ENCODE peak calls at places on chromosomes 16 and 17, in ten cellular contexts. One of them, this sample, is unnamed.

GRCh38 chr16:77898671-77899211 is 110.4 kb downstream of the VAT1L start:
- DNase-seq in upper lobe of left lung: no peak
- DNase-seq in HL-60: no peak
- DNase-seq in CD8-positive, alpha-beta T cell: no peak
- DNase-seq in thoracic aorta: no peak
- DNase-seq in BJ: no peak
- DNase-seq in AG04450: peak; percentile 81
- DNase-seq in tibial artery: no peak
- DNase-seq in breast epithelium: no peak
- DNase-seq in A549: no peak
- DNase-seq in this sample: no peak

GRCh38 chr17:57338257-57338919 is 82.1 kb downstream of the MSI2 start:
- DNase-seq in HL-60: peak; percentile 27
- DNase-seq in BJ: no peak
- DNase-seq in AG04450: no peak
- DNase-seq in thoracic aorta: no peak
- DNase-seq in CD8-positive, alpha-beta T cell: no peak
- DNase-seq in breast epithelium: no peak
- DNase-seq in A549: no peak
- DNase-seq in tibial artery: no peak
- DNase-seq in upper lobe of left lung: no peak
- DNase-seq in this sample: no peak

GRCh38 chr17:70521821-70522256 is 352.5 kb downstream of the KCNJ2 start:
- DNase-seq in HL-60: no peak
- DNase-seq in breast epithelium: no peak
- DNase-seq in CD8-positive, alpha-beta T cell: no peak
- DNase-seq in thoracic aorta: no peak
- DNase-seq in AG04450: no peak
- DNase-seq in tibial artery: no peak
- DNase-seq in upper lobe of left lung: no peak
- DNase-seq in BJ: no peak
- DNase-seq in A549: no peak
- DNase-seq in this sample: no peak

GRCh38 chr17:4852504-4853075 is 19.4 kb downstream of the MINK1 start:
- DNase-seq in tibial artery: no peak
- DNase-seq in A549: no peak
- DNase-seq in thoracic aorta: no peak
- DNase-seq in HL-60: no peak
- DNase-seq in breast epithelium: no peak
- DNase-seq in CD8-positive, alpha-beta T cell: no peak
- DNase-seq in upper lobe of left lung: no peak
- DNase-seq in AG04450: peak; percentile 38
- DNase-seq in BJ: no peak
- DNase-seq in this sample: no peak

GRCh38 chr17:72219136-72219823 is 98.5 kb downstream of the SOX9 start:
- DNase-seq in thoracic aorta: no peak
- DNase-seq in tibial artery: no peak
- DNase-seq in HL-60: no peak
- DNase-seq in AG04450: no peak
- DNase-seq in upper lobe of left lung: no peak
- DNase-seq in BJ: no peak
- DNase-seq in CD8-positive, alpha-beta T cell: no peak
- DNase-seq in A549: no peak
- DNase-seq in breast epithelium: no peak
- DNase-seq in this sample: peak; percentile 39

GRCh38 chr17:55540414-55541091 is 29.3 kb upstream of the SMIM36 start:
- DNase-seq in A549: peak; percentile 38
- DNase-seq in thoracic aorta: no peak
- DNase-seq in breast epithelium: no peak
- DNase-seq in CD8-positive, alpha-beta T cell: no peak
- DNase-seq in upper lobe of left lung: no peak
- DNase-seq in HL-60: no peak
- DNase-seq in AG04450: no peak
- DNase-seq in tibial artery: no peak
- DNase-seq in BJ: peak; percentile 27
- DNase-seq in this sample: no peak

GRCh38 chr16:87945351-87946042 is 5.7 kb upstream of the BANP start:
- DNase-seq in AG04450: no peak
- DNase-seq in upper lobe of left lung: no peak
- DNase-seq in thoracic aorta: no peak
- DNase-seq in BJ: no peak
- DNase-seq in CD8-positive, alpha-beta T cell: no peak
- DNase-seq in tibial artery: peak; percentile 91
- DNase-seq in A549: no peak
- DNase-seq in breast epithelium: peak; percentile 92
- DNase-seq in HL-60: no peak
- DNase-seq in this sample: no peak

GRCh38 chr16:49602201-49603041 is 228.8 kb downstream of the C16orf78 start:
- DNase-seq in HL-60: no peak
- DNase-seq in tibial artery: peak; percentile 64
- DNase-seq in thoracic aorta: no peak
- DNase-seq in BJ: no peak
- DNase-seq in A549: no peak
- DNase-seq in upper lobe of left lung: peak; percentile 67
- DNase-seq in CD8-positive, alpha-beta T cell: no peak
- DNase-seq in AG04450: no peak
- DNase-seq in breast epithelium: no peak
- DNase-seq in this sample: no peak

DNA sequence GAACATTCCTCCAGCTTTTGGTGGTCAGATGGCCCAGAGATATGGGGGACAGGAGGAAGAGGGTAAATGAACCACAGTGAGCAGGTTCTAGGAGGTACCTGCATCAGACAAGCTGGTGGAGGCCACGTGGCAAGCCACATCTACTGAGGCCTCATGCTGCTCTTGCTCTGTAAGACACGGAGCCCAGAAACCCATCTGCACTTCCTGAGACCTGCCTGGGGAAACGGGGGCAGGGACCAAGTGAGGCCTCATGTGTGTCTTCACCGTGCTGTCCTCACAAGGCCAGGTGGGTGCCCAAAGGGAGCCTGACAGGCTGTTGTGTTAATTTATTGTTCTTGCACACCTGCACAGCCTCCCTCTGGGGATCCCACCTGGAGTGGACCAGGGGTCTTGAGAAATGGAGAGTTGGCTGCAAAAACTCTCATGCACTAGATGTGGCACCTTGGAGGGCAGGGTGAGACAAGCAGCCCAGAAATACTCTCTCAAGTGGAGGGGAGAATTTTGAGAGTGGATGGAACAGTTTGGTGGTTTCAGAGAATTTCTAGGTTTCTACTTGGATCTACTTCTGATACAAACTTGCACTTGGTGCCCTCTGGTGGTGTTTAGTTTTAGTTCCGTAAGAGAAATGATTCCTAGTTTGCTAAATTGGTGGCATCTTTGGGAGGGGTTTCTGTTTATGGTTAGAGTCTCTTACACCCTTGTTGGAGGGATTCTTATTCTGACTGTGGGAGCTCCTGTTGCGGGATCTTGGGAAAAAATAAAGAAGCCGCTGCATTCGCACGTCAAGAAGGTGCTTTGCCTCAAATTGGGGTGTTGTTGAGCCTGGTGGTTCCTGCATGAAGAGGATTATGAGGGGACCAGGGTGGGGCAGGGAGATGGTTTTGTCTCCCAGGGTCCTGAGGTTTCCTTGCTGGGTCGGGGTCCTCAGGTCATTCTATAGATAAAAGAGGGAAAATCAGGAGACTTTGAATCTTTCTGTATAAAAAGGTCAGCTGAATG is 47.5 kb downstream of the SLC6A2 start:
- DNase-seq in A549: peak; percentile 18
- DNase-seq in BJ: no peak
- DNase-seq in thoracic aorta: no peak
- DNase-seq in HL-60: no peak
- DNase-seq in AG04450: peak; percentile 41
- DNase-seq in upper lobe of left lung: no peak
- DNase-seq in CD8-positive, alpha-beta T cell: no peak
- DNase-seq in breast epithelium: no peak
- DNase-seq in tibial artery: no peak
- DNase-seq in this sample: peak; percentile 26
- TF ChIP-seq CTCF in A549: peak; percentile 61
- TF ChIP-seq CTCF in BJ: peak; percentile 55
- TF ChIP-seq CTCF in thoracic aorta: peak; percentile 30
- TF ChIP-seq CTCF in HL-60: no peak
- TF ChIP-seq CTCF in AG04450: peak; percentile 61
- TF ChIP-seq CTCF in upper lobe of left lung: no peak
- TF ChIP-seq CTCF in CD8-positive, alpha-beta T cell: no peak
- TF ChIP-seq CTCF in breast epithelium: peak; percentile 34
- TF ChIP-seq CTCF in tibial artery: peak; percentile 16
- TF ChIP-seq CTCF in this sample: peak; percentile 77

DNA sequence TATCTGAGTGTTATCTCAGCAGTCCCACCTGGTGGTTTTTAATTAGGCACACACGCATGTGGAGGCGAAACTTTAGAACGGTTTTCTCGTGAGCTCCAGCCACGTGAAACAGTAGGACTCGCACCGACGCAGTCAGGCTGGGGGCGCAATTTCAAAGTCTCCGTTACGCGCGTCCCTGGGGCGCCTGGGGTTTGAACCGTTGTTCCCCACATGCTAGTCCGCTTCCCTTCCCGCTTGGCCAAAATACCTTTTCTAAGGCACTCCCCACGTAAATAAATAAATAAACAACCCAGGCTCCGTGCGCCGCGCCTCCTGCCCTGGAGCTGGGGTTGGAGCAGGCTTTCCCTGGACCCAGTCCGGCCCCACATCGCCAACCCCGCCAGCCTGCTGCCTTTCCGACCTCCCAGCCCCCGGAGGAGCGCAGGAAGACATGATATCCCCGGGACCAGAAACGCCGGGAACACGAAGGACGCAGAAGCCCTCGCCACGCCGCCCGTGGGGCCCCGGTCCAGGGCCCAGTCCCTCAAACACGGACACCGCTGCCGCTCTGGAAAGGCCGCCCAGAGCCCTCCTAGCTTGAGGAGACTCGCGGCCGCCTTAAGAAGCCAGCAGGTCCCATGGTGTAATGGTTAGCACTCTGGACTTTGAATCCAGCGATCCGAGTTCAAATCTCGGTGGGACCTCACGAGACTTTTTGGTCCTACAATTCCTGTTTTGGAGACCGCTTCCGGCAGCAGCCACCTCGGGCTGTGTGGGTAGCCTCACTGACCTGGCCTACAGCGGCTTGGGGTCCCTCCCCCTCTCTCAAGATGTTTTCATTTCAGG is 18.2 kb downstream of the GNGT2 start:
- DNase-seq in CD8-positive, alpha-beta T cell: peak; percentile 93
- DNase-seq in BJ: peak; percentile 41
- DNase-seq in A549: peak; percentile 75
- DNase-seq in tibial artery: peak; percentile 97
- DNase-seq in breast epithelium: peak; percentile 97
- DNase-seq in AG04450: peak; percentile 45
- DNase-seq in thoracic aorta: peak; percentile 69
- DNase-seq in HL-60: peak; percentile 92
- DNase-seq in upper lobe of left lung: peak; percentile 95
- DNase-seq in this sample: peak; percentile 99
- TF ChIP-seq CTCF in CD8-positive, alpha-beta T cell: peak; percentile 46
- TF ChIP-seq CTCF in BJ: peak; percentile 45
- TF ChIP-seq CTCF in A549: peak; percentile 70
- TF ChIP-seq CTCF in tibial artery: peak; percentile 20
- TF ChIP-seq CTCF in breast epithelium: no peak
- TF ChIP-seq CTCF in AG04450: peak; percentile 38
- TF ChIP-seq CTCF in thoracic aorta: peak; percentile 16
- TF ChIP-seq CTCF in HL-60: no peak
- TF ChIP-seq CTCF in upper lobe of left lung: peak; percentile 24
- TF ChIP-seq CTCF in this sample: peak; percentile 50

DNA sequence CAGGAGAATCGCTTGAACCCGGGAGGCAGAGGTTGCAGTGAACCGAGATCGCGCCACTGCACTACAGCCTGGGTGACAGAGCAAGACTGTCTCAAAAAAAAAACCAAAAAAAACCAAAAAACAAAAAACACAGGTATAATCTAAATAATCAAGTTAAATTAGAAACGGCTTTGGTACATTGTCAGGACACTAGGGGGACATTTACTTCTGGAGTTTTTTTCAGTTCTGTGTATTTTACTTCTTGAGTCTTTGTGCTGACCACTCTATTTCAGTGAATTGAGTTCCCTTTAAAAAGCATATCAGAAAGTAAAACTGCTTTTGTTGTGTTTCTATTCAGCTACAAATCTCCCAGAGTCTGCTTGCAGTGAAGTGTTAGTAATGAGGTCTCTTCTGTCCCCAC is 36.3 kb downstream of the DHRS7B start:
- DNase-seq in A549: no peak
- DNase-seq in tibial artery: no peak
- DNase-seq in AG04450: no peak
- DNase-seq in upper lobe of left lung: no peak
- DNase-seq in CD8-positive, alpha-beta T cell: no peak
- DNase-seq in HL-60: no peak
- DNase-seq in thoracic aorta: no peak
- DNase-seq in breast epithelium: no peak
- DNase-seq in BJ: no peak
- DNase-seq in this sample: no peak
- TF ChIP-seq CTCF in A549: no peak
- TF ChIP-seq CTCF in tibial artery: no peak
- TF ChIP-seq CTCF in AG04450: peak; percentile 2
- TF ChIP-seq CTCF in upper lobe of left lung: no peak
- TF ChIP-seq CTCF in CD8-positive, alpha-beta T cell: no peak
- TF ChIP-seq CTCF in HL-60: no peak
- TF ChIP-seq CTCF in thoracic aorta: no peak
- TF ChIP-seq CTCF in breast epithelium: no peak
- TF ChIP-seq CTCF in BJ: no peak
- TF ChIP-seq CTCF in this sample: peak; percentile 30

GRCh38 chr16:14238756-14239155 is 167.6 kb downstream of the MRTFB start:
- DNase-seq in breast epithelium: no peak
- DNase-seq in upper lobe of left lung: no peak
- DNase-seq in A549: no peak
- DNase-seq in HL-60: no peak
- DNase-seq in tibial artery: no peak
- DNase-seq in CD8-positive, alpha-beta T cell: no peak
- DNase-seq in thoracic aorta: no peak
- DNase-seq in AG04450: no peak
- DNase-seq in BJ: no peak
- DNase-seq in this sample: no peak

GRCh38 chr16:14241631-14242030 is 170.5 kb downstream of the MRTFB start:
- DNase-seq in breast epithelium: no peak
- DNase-seq in tibial artery: no peak
- DNase-seq in BJ: no peak
- DNase-seq in AG04450: no peak
- DNase-seq in upper lobe of left lung: no peak
- DNase-seq in A549: no peak
- DNase-seq in thoracic aorta: no peak
- DNase-seq in HL-60: no peak
- DNase-seq in CD8-positive, alpha-beta T cell: no peak
- DNase-seq in this sample: no peak

GRCh38 chr16:14240964-14241363 is 169.8 kb downstream of the MRTFB start:
- DNase-seq in thoracic aorta: no peak
- DNase-seq in BJ: no peak
- DNase-seq in A549: no peak
- DNase-seq in upper lobe of left lung: no peak
- DNase-seq in HL-60: no peak
- DNase-seq in tibial artery: no peak
- DNase-seq in CD8-positive, alpha-beta T cell: no peak
- DNase-seq in breast epithelium: no peak
- DNase-seq in AG04450: no peak
- DNase-seq in this sample: no peak

GRCh38 chr16:14242769-14243168 is 171.7 kb downstream of the MRTFB start:
- DNase-seq in A549: no peak
- DNase-seq in AG04450: no peak
- DNase-seq in breast epithelium: no peak
- DNase-seq in thoracic aorta: no peak
- DNase-seq in BJ: no peak
- DNase-seq in CD8-positive, alpha-beta T cell: no peak
- DNase-seq in upper lobe of left lung: no peak
- DNase-seq in tibial artery: no peak
- DNase-seq in HL-60: no peak
- DNase-seq in this sample: no peak

DNA sequence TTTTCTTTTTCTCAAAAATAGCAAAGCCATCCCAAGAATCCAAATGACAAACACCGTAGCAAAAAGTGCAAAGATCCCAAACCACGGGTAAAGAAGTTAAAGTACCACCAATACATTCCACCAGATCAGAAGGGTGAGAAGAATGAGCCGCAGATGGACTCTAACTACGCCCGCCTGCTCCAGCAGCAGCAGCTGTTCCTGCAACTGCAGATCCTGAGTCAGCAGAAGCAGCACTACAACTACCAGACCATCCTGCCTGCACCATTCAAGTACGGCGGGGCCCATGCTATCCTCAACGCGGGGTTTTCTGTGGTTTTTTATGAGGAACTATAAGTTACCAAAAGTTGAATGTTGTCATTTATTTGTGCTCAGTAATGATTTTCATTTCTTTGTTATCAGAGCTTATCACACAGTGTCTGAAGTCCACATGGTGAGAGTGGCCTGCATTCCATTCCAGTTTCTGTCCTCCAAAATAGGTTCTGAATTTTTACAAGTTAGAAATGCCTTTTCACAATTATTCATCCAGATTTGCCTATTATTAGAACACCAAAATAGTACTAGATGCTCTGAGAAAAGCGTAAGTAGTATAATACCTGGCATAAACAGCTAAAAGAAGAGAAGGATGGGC is 169.2 kb downstream of the MRTFB start:
- DNase-seq in HL-60: no peak
- DNase-seq in BJ: peak; percentile 8
- DNase-seq in thoracic aorta: no peak
- DNase-seq in breast epithelium: no peak
- DNase-seq in tibial artery: no peak
- DNase-seq in A549: no peak
- DNase-seq in AG04450: no peak
- DNase-seq in CD8-positive, alpha-beta T cell: no peak
- DNase-seq in upper lobe of left lung: no peak
- DNase-seq in this sample: no peak
- TF ChIP-seq CTCF in HL-60: no peak
- TF ChIP-seq CTCF in BJ: no peak
- TF ChIP-seq CTCF in thoracic aorta: no peak
- TF ChIP-seq CTCF in breast epithelium: no peak
- TF ChIP-seq CTCF in tibial artery: no peak
- TF ChIP-seq CTCF in A549: no peak
- TF ChIP-seq CTCF in AG04450: no peak
- TF ChIP-seq CTCF in CD8-positive, alpha-beta T cell: no peak
- TF ChIP-seq CTCF in upper lobe of left lung: no peak
- TF ChIP-seq CTCF in this sample: no peak